ENCODE peak calls at places on chromosomes 7 and 10, in six cellular contexts. One of them, this sample, is unnamed.

GRCh38 chr7:2823124-2823523 is 21.0 kb downstream of the GNA12 start:
- DNase-seq in colonic mucosa: no peak
- DNase-seq in CD8-positive, alpha-beta T cell: no peak
- DNase-seq in adrenal gland: no peak
- DNase-seq in keratinocyte: no peak
- DNase-seq in aorta: no peak
- DNase-seq in this sample: no peak

GRCh38 chr10:50540069-50540825 is 83.5 kb downstream of the SGMS1 start:
- DNase-seq in colonic mucosa: no peak
- DNase-seq in CD8-positive, alpha-beta T cell: no peak
- DNase-seq in adrenal gland: peak; percentile 20
- DNase-seq in keratinocyte: no peak
- DNase-seq in aorta: no peak
- DNase-seq in this sample: no peak

GRCh38 chr10:24196426-24197039 is 12.4 kb upstream of the KIAA1217 start:
- DNase-seq in colonic mucosa: peak; percentile 88
- DNase-seq in CD8-positive, alpha-beta T cell: peak; percentile 61
- DNase-seq in adrenal gland: peak; percentile 76
- DNase-seq in keratinocyte: peak; percentile 19
- DNase-seq in aorta: peak; percentile 84
- DNase-seq in this sample: no peak

GRCh38 chr10:30166929-30167328 is 107.5 kb upstream of the JCAD start:
- DNase-seq in colonic mucosa: no peak
- DNase-seq in CD8-positive, alpha-beta T cell: no peak
- DNase-seq in adrenal gland: no peak
- DNase-seq in keratinocyte: no peak
- DNase-seq in aorta: no peak
- DNase-seq in this sample: no peak

GRCh38 chr7:518630-519428 is 817 bp downstream of the PDGFA start:
- DNase-seq in colonic mucosa: peak; percentile 89
- DNase-seq in CD8-positive, alpha-beta T cell: peak; percentile 21
- DNase-seq in adrenal gland: peak; percentile 76
- DNase-seq in keratinocyte: no peak
- DNase-seq in aorta: peak; percentile 94
- DNase-seq in this sample: no peak

GRCh38 chr10:72573079-72573478 is 52.8 kb downstream of the MICU1 start:
- DNase-seq in colonic mucosa: no peak
- DNase-seq in CD8-positive, alpha-beta T cell: no peak
- DNase-seq in adrenal gland: no peak
- DNase-seq in keratinocyte: no peak
- DNase-seq in aorta: no peak
- DNase-seq in this sample: no peak

GRCh38 chr7:74514131-74514591 is 60.5 kb downstream of the GTF2IRD1 start:
- DNase-seq in colonic mucosa: no peak
- DNase-seq in CD8-positive, alpha-beta T cell: no peak
- DNase-seq in adrenal gland: no peak
- DNase-seq in keratinocyte: no peak
- DNase-seq in aorta: no peak
- DNase-seq in this sample: no peak

GRCh38 chr7:1121476-1121875 is 33.6 kb downstream of the GPER1 start:
- DNase-seq in colonic mucosa: no peak
- DNase-seq in CD8-positive, alpha-beta T cell: no peak
- DNase-seq in adrenal gland: peak; percentile 7
- DNase-seq in keratinocyte: no peak
- DNase-seq in aorta: peak; percentile 36
- DNase-seq in this sample: no peak

GRCh38 chr10:12130237-12130872 is 878 bp downstream of the SEC61A2 start:
- DNase-seq in colonic mucosa: peak; percentile 36
- DNase-seq in CD8-positive, alpha-beta T cell: peak; percentile 20
- DNase-seq in adrenal gland: peak; percentile 20
- DNase-seq in keratinocyte: no peak
- DNase-seq in aorta: no peak
- DNase-seq in this sample: peak; percentile 16

GRCh38 chr7:90834771-90835170 is 238.7 kb downstream of the CDK14 start:
- DNase-seq in colonic mucosa: no peak
- DNase-seq in CD8-positive, alpha-beta T cell: no peak
- DNase-seq in adrenal gland: no peak
- DNase-seq in keratinocyte: no peak
- DNase-seq in aorta: no peak
- DNase-seq in this sample: no peak

GRCh38 chr10:88946200-88946599 is 6.4 kb downstream of the ACTA2 start:
- DNase-seq in colonic mucosa: no peak
- DNase-seq in CD8-positive, alpha-beta T cell: no peak
- DNase-seq in adrenal gland: no peak
- DNase-seq in keratinocyte: no peak
- DNase-seq in aorta: no peak
- DNase-seq in this sample: no peak

GRCh38 chr7:2932761-2933251 is 88.7 kb upstream of the GNA12 start:
- DNase-seq in colonic mucosa: no peak
- DNase-seq in CD8-positive, alpha-beta T cell: no peak
- DNase-seq in adrenal gland: no peak
- DNase-seq in keratinocyte: no peak
- DNase-seq in aorta: peak; percentile 67
- DNase-seq in this sample: no peak

GRCh38 chr7:141702892-141703291 is 926 bp upstream of the DENND11 start:
- DNase-seq in colonic mucosa: no peak
- DNase-seq in CD8-positive, alpha-beta T cell: no peak
- DNase-seq in adrenal gland: no peak
- DNase-seq in keratinocyte: no peak
- DNase-seq in aorta: no peak
- DNase-seq in this sample: no peak

GRCh38 chr10:110947061-110947595 is 27.7 kb downstream of the SHOC2 start:
- DNase-seq in colonic mucosa: no peak
- DNase-seq in CD8-positive, alpha-beta T cell: no peak
- DNase-seq in adrenal gland: no peak
- DNase-seq in keratinocyte: no peak
- DNase-seq in aorta: no peak
- DNase-seq in this sample: no peak

GRCh38 chr7:1745018-1745532 is 75.0 kb downstream of the ELFN1 start:
- DNase-seq in colonic mucosa: no peak
- DNase-seq in CD8-positive, alpha-beta T cell: no peak
- DNase-seq in adrenal gland: no peak
- DNase-seq in keratinocyte: no peak
- DNase-seq in aorta: no peak
- DNase-seq in this sample: no peak

GRCh38 chr7:45643630-45644029 is 69.5 kb downstream of the ADCY1 start:
- DNase-seq in colonic mucosa: no peak
- DNase-seq in CD8-positive, alpha-beta T cell: no peak
- DNase-seq in adrenal gland: no peak
- DNase-seq in keratinocyte: no peak
- DNase-seq in aorta: no peak
- DNase-seq in this sample: no peak

GRCh38 chr10:120486671-120487205 is 29.7 kb downstream of the PLPP4 start:
- DNase-seq in colonic mucosa: no peak
- DNase-seq in CD8-positive, alpha-beta T cell: no peak
- DNase-seq in adrenal gland: no peak
- DNase-seq in keratinocyte: no peak
- DNase-seq in aorta: no peak
- DNase-seq in this sample: no peak

GRCh38 chr7:16564909-16565426 is 38.3 kb downstream of the LRRC72 start:
- DNase-seq in colonic mucosa: no peak
- DNase-seq in CD8-positive, alpha-beta T cell: no peak
- DNase-seq in adrenal gland: no peak
- DNase-seq in keratinocyte: peak; percentile 7
- DNase-seq in aorta: no peak
- DNase-seq in this sample: peak; percentile 16

GRCh38 chr7:22481726-22482125 is 18.3 kb downstream of the STEAP1B start:
- DNase-seq in colonic mucosa: no peak
- DNase-seq in CD8-positive, alpha-beta T cell: no peak
- DNase-seq in adrenal gland: no peak
- DNase-seq in keratinocyte: no peak
- DNase-seq in aorta: no peak
- DNase-seq in this sample: no peak

GRCh38 chr7:35717516-35717915 is 22.6 kb upstream of the HERPUD2 start:
- DNase-seq in colonic mucosa: no peak
- DNase-seq in CD8-positive, alpha-beta T cell: no peak
- DNase-seq in adrenal gland: no peak
- DNase-seq in keratinocyte: no peak
- DNase-seq in aorta: no peak
- DNase-seq in this sample: no peak

GRCh38 chr7:35714862-35715261 is 19.9 kb upstream of the HERPUD2 start:
- DNase-seq in colonic mucosa: no peak
- DNase-seq in CD8-positive, alpha-beta T cell: no peak
- DNase-seq in adrenal gland: no peak
- DNase-seq in keratinocyte: no peak
- DNase-seq in aorta: no peak
- DNase-seq in this sample: no peak

GRCh38 chr7:35718047-35718446 is 23.1 kb upstream of the HERPUD2 start:
- DNase-seq in colonic mucosa: no peak
- DNase-seq in CD8-positive, alpha-beta T cell: no peak
- DNase-seq in adrenal gland: no peak
- DNase-seq in keratinocyte: no peak
- DNase-seq in aorta: no peak
- DNase-seq in this sample: no peak

GRCh38 chr7:35716038-35716803 is 21.3 kb upstream of the HERPUD2 start:
- DNase-seq in colonic mucosa: no peak
- DNase-seq in CD8-positive, alpha-beta T cell: no peak
- DNase-seq in adrenal gland: peak; percentile 32
- DNase-seq in keratinocyte: no peak
- DNase-seq in aorta: peak; percentile 77
- DNase-seq in this sample: no peak

DNA sequence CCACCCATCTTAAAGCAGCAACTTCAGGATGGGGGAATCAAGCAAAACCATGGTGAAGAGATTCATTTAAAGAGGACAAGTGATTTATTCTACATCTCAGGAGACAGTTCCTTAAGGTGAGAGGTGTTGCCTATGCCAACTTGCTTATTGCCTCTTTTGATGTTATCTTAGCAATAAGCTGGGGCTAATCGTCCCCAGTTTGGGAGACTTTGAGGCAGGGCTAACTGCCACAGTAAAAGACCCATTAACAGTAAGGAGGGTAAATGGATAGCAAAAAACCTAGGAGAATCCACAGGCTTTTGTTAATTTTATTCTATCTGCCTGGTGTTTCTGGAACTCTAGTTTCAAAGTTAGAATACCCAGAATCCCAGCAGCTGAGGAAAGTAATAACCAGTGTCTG is 22.1 kb upstream of the HERPUD2 start:
- DNase-seq in colonic mucosa: no peak
- DNase-seq in CD8-positive, alpha-beta T cell: no peak
- DNase-seq in adrenal gland: no peak
- DNase-seq in keratinocyte: no peak
- DNase-seq in aorta: no peak
- DNase-seq in this sample: no peak
- H3K4me3 ChIP-seq in colonic mucosa: no peak overlapping the region
- H3K4me3 ChIP-seq in CD8-positive, alpha-beta T cell: no peak overlapping the region
- H3K4me3 ChIP-seq in adrenal gland: no peak overlapping the region
- H3K4me3 ChIP-seq in keratinocyte: no peak overlapping the region
- H3K4me3 ChIP-seq in aorta: no peak overlapping the region
- H3K4me3 ChIP-seq in this sample: no peak overlapping the region

GRCh38 chr10:49054753-49055152 is 60.6 kb downstream of the VSTM4 start:
- DNase-seq in colonic mucosa: no peak
- DNase-seq in CD8-positive, alpha-beta T cell: no peak
- DNase-seq in adrenal gland: no peak
- DNase-seq in keratinocyte: no peak
- DNase-seq in aorta: no peak
- DNase-seq in this sample: no peak

GRCh38 chr10:49052069-49052468 is 63.3 kb downstream of the VSTM4 start:
- DNase-seq in colonic mucosa: no peak
- DNase-seq in CD8-positive, alpha-beta T cell: no peak
- DNase-seq in adrenal gland: no peak
- DNase-seq in keratinocyte: no peak
- DNase-seq in aorta: no peak
- DNase-seq in this sample: no peak

GRCh38 chr10:49055231-49055850 is 60.0 kb downstream of the VSTM4 start:
- DNase-seq in colonic mucosa: no peak
- DNase-seq in CD8-positive, alpha-beta T cell: no peak
- DNase-seq in adrenal gland: no peak
- DNase-seq in keratinocyte: no peak
- DNase-seq in aorta: no peak
- DNase-seq in this sample: no peak

GRCh38 chr10:49053053-49053997 is 62.0 kb downstream of the VSTM4 start:
- DNase-seq in colonic mucosa: no peak
- DNase-seq in CD8-positive, alpha-beta T cell: no peak
- DNase-seq in adrenal gland: peak; percentile 74
- DNase-seq in keratinocyte: no peak
- DNase-seq in aorta: no peak
- DNase-seq in this sample: no peak

GRCh38 chr10:49053998-49054692 is 61.2 kb downstream of the VSTM4 start:
- DNase-seq in colonic mucosa: no peak
- DNase-seq in CD8-positive, alpha-beta T cell: no peak
- DNase-seq in adrenal gland: no peak
- DNase-seq in keratinocyte: no peak
- DNase-seq in aorta: no peak
- DNase-seq in this sample: no peak
- H3K27me3 ChIP-seq in colonic mucosa: no peaks in the 10 kb centered on the region
- H3K27me3 ChIP-seq in CD8-positive, alpha-beta T cell: no peaks in the 10 kb centered on the region
- H3K27me3 ChIP-seq in adrenal gland: no peaks in the 10 kb centered on the region
- H3K27me3 ChIP-seq in keratinocyte: peaks cover 3% of the 10 kb centered on the region
- H3K27me3 ChIP-seq in aorta: no peaks in the 10 kb centered on the region
- H3K27me3 ChIP-seq in this sample: peaks cover 6% of the 10 kb centered on the region

DNA sequence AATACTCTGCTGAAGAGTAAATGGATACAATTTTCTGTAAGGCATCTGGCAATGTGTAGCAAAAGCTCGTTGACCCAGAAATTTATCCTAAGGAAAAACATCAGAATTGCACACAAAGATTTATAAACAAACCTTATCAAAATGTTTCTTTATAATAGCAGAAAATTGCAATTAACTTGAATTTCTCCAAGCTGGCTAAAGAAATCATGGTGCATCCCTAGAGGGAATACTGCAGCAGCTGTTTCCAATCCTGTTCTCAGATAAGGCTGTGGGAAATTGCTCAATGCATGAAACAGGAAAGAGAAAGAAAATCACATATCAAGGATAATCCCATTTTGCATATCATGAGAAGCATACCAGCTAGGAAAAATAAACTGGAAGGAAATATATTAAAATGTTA is 18.7 kb downstream of the TACR2 start:
- DNase-seq in colonic mucosa: no peak
- DNase-seq in CD8-positive, alpha-beta T cell: no peak
- DNase-seq in adrenal gland: no peak
- DNase-seq in keratinocyte: no peak
- DNase-seq in aorta: no peak
- DNase-seq in this sample: no peak
- H3K36me3 ChIP-seq in colonic mucosa: no peaks in the 10 kb centered on the region
- H3K36me3 ChIP-seq in CD8-positive, alpha-beta T cell: peaks cover 41% of the 10 kb centered on the region
- H3K36me3 ChIP-seq in adrenal gland: no peaks in the 10 kb centered on the region
- H3K36me3 ChIP-seq in keratinocyte: peaks cover 36% of the 10 kb centered on the region
- H3K36me3 ChIP-seq in aorta: no peaks in the 10 kb centered on the region
- H3K36me3 ChIP-seq in this sample: no peaks in the 10 kb centered on the region

GRCh38 chr7:98234429-98235147 is 17.4 kb downstream of the TECPR1 start:
- DNase-seq in colonic mucosa: no peak
- DNase-seq in CD8-positive, alpha-beta T cell: no peak
- DNase-seq in adrenal gland: no peak
- DNase-seq in keratinocyte: no peak
- DNase-seq in aorta: no peak
- DNase-seq in this sample: no peak

GRCh38 chr7:98238976-98239375 is 13.1 kb downstream of the TECPR1 start:
- DNase-seq in colonic mucosa: no peak
- DNase-seq in CD8-positive, alpha-beta T cell: no peak
- DNase-seq in adrenal gland: no peak
- DNase-seq in keratinocyte: no peak
- DNase-seq in aorta: no peak
- DNase-seq in this sample: no peak

GRCh38 chr7:98235901-98236300 is 16.1 kb downstream of the TECPR1 start:
- DNase-seq in colonic mucosa: no peak
- DNase-seq in CD8-positive, alpha-beta T cell: no peak
- DNase-seq in adrenal gland: no peak
- DNase-seq in keratinocyte: no peak
- DNase-seq in aorta: no peak
- DNase-seq in this sample: no peak

GRCh38 chr7:98238076-98238475 is 14.0 kb downstream of the TECPR1 start:
- DNase-seq in colonic mucosa: no peak
- DNase-seq in CD8-positive, alpha-beta T cell: no peak
- DNase-seq in adrenal gland: no peak
- DNase-seq in keratinocyte: no peak
- DNase-seq in aorta: no peak
- DNase-seq in this sample: no peak

GRCh38 chr7:98236366-98237185 is 15.5 kb downstream of the TECPR1 start:
- DNase-seq in colonic mucosa: no peak
- DNase-seq in CD8-positive, alpha-beta T cell: no peak
- DNase-seq in adrenal gland: no peak
- DNase-seq in keratinocyte: no peak
- DNase-seq in aorta: no peak
- DNase-seq in this sample: no peak
- H3K4me3 ChIP-seq in colonic mucosa: no peak overlapping the region
- H3K4me3 ChIP-seq in CD8-positive, alpha-beta T cell: no peak overlapping the region
- H3K4me3 ChIP-seq in adrenal gland: no peak overlapping the region
- H3K4me3 ChIP-seq in keratinocyte: no peak overlapping the region
- H3K4me3 ChIP-seq in aorta: no peak overlapping the region
- H3K4me3 ChIP-seq in this sample: no peak overlapping the region

This sample was measured in kidney epithelial cell.